ENCODE peak calls at places on chromosomes 1 and 21, in eight cellular contexts. B, G, R, N, X, S, F and V are unnamed samples.

GRCh38 chr1:78491311-78492071 is 717 bp downstream of the PTGFR start:
- DNase-seq in B (peak), G (no peak), R (no peak), N (peak), X (peak), S (no peak), F (no peak), V (peak)

GRCh38 chr1:210264521-210265380 is 32.2 kb downstream of the SERTAD4 start:
- DNase-seq in B (no peak), G (no peak), R (no peak), N (no peak), X (no peak), S (no peak), F (no peak), V (no peak)

GRCh38 chr1:206808615-206809014 is 36.3 kb upstream of the IL10 start:
- DNase-seq in B (no peak), G (no peak), R (peak), N (no peak), X (no peak), S (no peak), F (no peak), V (peak)

GRCh38 chr1:172180886-172181285 is 239.6 kb upstream of the C1orf105 start:
- DNase-seq in B (peak), G (peak), R (no peak), N (peak), X (peak), S (peak), F (no peak), V (no peak)

GRCh38 chr1:54811066-54811465 is 9.9 kb upstream of the TTC22 start:
- DNase-seq in B (no peak), G (no peak), R (no peak), N (no peak), X (no peak), S (peak), F (no peak), V (no peak)

GRCh38 chr1:43239484-43239883 is 30.3 kb upstream of the TMEM125 start:
- DNase-seq in B (no peak), G (no peak), R (no peak), N (no peak), X (no peak), S (no peak), F (no peak), V (no peak)

GRCh38 chr1:107648071-107648470 is 316.9 kb downstream of the VAV3 start:
- DNase-seq in B (no peak), G (no peak), R (no peak), N (no peak), X (no peak), S (no peak), F (no peak), V (no peak)

GRCh38 chr1:172905452-172905851 is 145.3 kb downstream of the TNFSF18 start:
- DNase-seq in B (no peak), G (no peak), R (no peak), N (no peak), X (no peak), S (no peak), F (no peak), V (no peak)

GRCh38 chr1:40313958-40314720 is 2.9 kb downstream of the COL9A2 start:
- DNase-seq in B (no peak), G (no peak), R (no peak), N (no peak), X (no peak), S (no peak), F (no peak), V (no peak)

GRCh38 chr1:52926864-52927218 is 235 bp upstream of the SCP2 start:
- DNase-seq in B (no peak), G (no peak), R (no peak), N (no peak), X (no peak), S (no peak), F (no peak), V (no peak)

GRCh38 chr1:13730751-13731482 is 30.9 kb downstream of the PRDM2 start:
- DNase-seq in B (no peak), G (peak), R (no peak), N (peak), X (no peak), S (peak), F (no peak), V (no peak)

GRCh38 chr1:91826248-91826647 is 59.7 kb downstream of the TGFBR3 start:
- DNase-seq in B (no peak), G (no peak), R (no peak), N (no peak), X (no peak), S (no peak), F (no peak), V (no peak)

GRCh38 chr1:2276803-2277580 is 48.9 kb downstream of the SKI start:
- DNase-seq in B (no peak), G (no peak), R (no peak), N (no peak), X (no peak), S (no peak), F (no peak), V (no peak)

GRCh38 chr1:113041569-113042335 is 31.2 kb upstream of the LRIG2 start:
- DNase-seq in B (no peak), G (no peak), R (no peak), N (no peak), X (no peak), S (no peak), F (no peak), V (no peak)

GRCh38 chr1:169894424-169895145 is 889 bp upstream of the SCYL3 start:
- DNase-seq in B (no peak), G (no peak), R (peak), N (no peak), X (no peak), S (no peak), F (no peak), V (no peak)

GRCh38 chr1:185495898-185496297 is 178.9 kb upstream of the IVNS1ABP start:
- DNase-seq in B (no peak), G (no peak), R (no peak), N (no peak), X (no peak), S (no peak), F (no peak), V (no peak)

GRCh38 chr1:200739499-200740290 is 1.0 kb downstream of the CAMSAP2 start:
- DNase-seq in B (no peak), G (peak), R (peak), N (peak), X (peak), S (peak), F (peak), V (peak)

GRCh38 chr1:197783510-197783948 is 8.2 kb upstream of the DENND1B start:
- DNase-seq in B (no peak), G (peak), R (no peak), N (peak), X (no peak), S (no peak), F (no peak), V (no peak)

GRCh38 chr1:165408518-165408917 is 36.4 kb downstream of the RXRG start:
- DNase-seq in B (no peak), G (no peak), R (peak), N (peak), X (no peak), S (peak), F (no peak), V (peak)

GRCh38 chr21:31656199-31657095 is 3.0 kb upstream of the SOD1 start:
- DNase-seq in B (no peak), G (no peak), R (no peak), N (no peak), X (no peak), S (no peak), F (no peak), V (no peak)

GRCh38 chr1:161033751-161034150 is 5.0 kb downstream of the TSTD1 start:
- DNase-seq in B (no peak), G (no peak), R (no peak), N (no peak), X (no peak), S (no peak), F (no peak), V (no peak)

GRCh38 chr1:161037661-161038522 is 872 bp downstream of the TSTD1 start:
- DNase-seq in B (peak), G (peak), R (no peak), N (no peak), X (no peak), S (no peak), F (peak), V (no peak)

GRCh38 chr1:161039546-161039945 is 782 bp upstream of the TSTD1 start:
- DNase-seq in B (no peak), G (no peak), R (no peak), N (no peak), X (no peak), S (no peak), F (no peak), V (no peak)

GRCh38 chr1:161039154-161039545 is 386 bp upstream of the TSTD1 start:
- DNase-seq in B (no peak), G (no peak), R (no peak), N (no peak), X (no peak), S (no peak), F (no peak), V (no peak)

GRCh38 chr1:161038523-161039153 is at the start of gene TSTD1:
- DNase-seq in B (peak), G (peak), R (no peak), N (no peak), X (peak), S (peak), F (peak), V (no peak)
- TF ChIP-seq POLR2A in B (no peak), G (peak), R (no peak), N (no peak), X (no peak), S (no peak), F (peak), V (no peak)

GRCh38 chr1:29181413-29182225 is at the start of gene SRSF4:
- DNase-seq in B (peak), G (peak), R (peak), N (peak), X (peak), S (peak), F (peak), V (peak)
- TF ChIP-seq POLR2A in B (peak), G (peak), R (peak), N (peak), X (peak), S (no peak), F (peak), V (peak)

GRCh38 chr1:24553931-24554330 is 2.0 kb upstream of the NCMAP start:
- DNase-seq in B (no peak), G (no peak), R (no peak), N (no peak), X (no peak), S (no peak), F (no peak), V (no peak)

GRCh38 chr1:24554714-24555113 is 1.2 kb upstream of the NCMAP start:
- DNase-seq in B (peak), G (no peak), R (no peak), N (no peak), X (no peak), S (no peak), F (no peak), V (no peak)

GRCh38 chr1:24556414-24556795 is 518 bp downstream of the NCMAP start:
- DNase-seq in B (no peak), G (no peak), R (no peak), N (no peak), X (no peak), S (no peak), F (peak), V (no peak)

GRCh38 chr1:24557220-24557619 is 1.3 kb downstream of the NCMAP start:
- DNase-seq in B (peak), G (no peak), R (no peak), N (no peak), X (no peak), S (no peak), F (no peak), V (no peak)

DNA sequence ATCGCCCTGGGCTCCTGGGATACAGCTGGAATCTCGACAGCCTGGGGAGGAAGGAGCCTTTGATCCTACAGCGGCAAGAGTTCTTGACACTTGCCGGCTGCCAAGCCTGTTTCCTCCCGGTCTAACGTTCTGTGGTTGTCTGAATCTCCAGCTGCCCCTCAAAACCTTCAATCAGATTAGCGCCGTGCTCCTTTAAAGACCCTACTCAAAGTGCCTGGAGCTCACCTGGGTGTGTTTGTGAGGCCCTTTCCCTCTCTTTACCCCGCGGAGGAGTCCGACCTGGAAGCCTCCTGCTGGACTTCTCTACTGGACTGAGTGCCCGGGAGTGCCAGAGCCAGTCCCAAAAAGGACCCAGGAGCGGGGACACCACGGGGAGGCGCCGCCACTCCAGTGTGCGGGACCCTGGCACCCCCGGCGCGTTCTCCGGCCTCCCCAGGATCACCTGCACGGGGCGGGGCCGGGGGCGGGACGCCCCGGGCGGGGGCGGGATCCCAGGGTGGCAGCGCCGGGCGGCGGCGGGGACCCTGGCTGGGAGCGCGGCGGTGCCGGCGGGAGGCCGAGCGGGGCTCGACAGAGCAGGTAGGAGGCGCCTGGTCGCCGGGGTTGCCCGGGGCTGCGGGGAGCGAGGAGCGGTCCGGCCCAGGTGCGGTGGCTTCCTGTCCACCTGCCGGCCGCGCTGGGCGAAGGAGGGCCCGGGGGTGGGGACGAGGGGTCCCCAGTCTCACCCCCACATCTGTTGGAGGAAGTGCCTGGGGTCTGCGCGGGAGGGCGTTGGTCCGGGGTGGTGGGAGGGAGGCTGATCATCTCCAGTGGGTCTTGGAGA is at the start of gene NCMAP:
- DNase-seq in B (peak), G (peak), R (peak), N (no peak), X (no peak), S (peak), F (no peak), V (no peak)
- TF ChIP-seq POLR2A in B (no peak), G (no peak), R (no peak), N (no peak), X (no peak), S (no peak), F (no peak), V (no peak)

GRCh38 chr1:214552174-214552608 is 789 bp upstream of the PTPN14 start:
- DNase-seq in B (peak), G (peak), R (no peak), N (peak), X (peak), S (peak), F (peak), V (peak)
- TF ChIP-seq POLR2A in B (no peak), G (no peak), R (no peak), N (peak), X (no peak), S (no peak), F (no peak), V (peak)

GRCh38 chr1:161159087-161159914 is at the start of gene USP21:
- DNase-seq in B (peak), G (peak), R (peak), N (peak), X (peak), S (peak), F (peak), V (peak)
- TF ChIP-seq POLR2A in B (peak), G (peak), R (peak), N (peak), X (no peak), S (no peak), F (peak), V (peak)

GRCh38 chr21:43921979-43922945 is 57.2 kb downstream of the AGPAT3 start:
- DNase-seq in B (no peak), G (no peak), R (peak), N (no peak), X (no peak), S (no peak), F (no peak), V (no peak)
- TF ChIP-seq POLR2A in B (no peak), G (no peak), R (peak), N (no peak), X (no peak), S (no peak), F (no peak), V (no peak)

DNA sequence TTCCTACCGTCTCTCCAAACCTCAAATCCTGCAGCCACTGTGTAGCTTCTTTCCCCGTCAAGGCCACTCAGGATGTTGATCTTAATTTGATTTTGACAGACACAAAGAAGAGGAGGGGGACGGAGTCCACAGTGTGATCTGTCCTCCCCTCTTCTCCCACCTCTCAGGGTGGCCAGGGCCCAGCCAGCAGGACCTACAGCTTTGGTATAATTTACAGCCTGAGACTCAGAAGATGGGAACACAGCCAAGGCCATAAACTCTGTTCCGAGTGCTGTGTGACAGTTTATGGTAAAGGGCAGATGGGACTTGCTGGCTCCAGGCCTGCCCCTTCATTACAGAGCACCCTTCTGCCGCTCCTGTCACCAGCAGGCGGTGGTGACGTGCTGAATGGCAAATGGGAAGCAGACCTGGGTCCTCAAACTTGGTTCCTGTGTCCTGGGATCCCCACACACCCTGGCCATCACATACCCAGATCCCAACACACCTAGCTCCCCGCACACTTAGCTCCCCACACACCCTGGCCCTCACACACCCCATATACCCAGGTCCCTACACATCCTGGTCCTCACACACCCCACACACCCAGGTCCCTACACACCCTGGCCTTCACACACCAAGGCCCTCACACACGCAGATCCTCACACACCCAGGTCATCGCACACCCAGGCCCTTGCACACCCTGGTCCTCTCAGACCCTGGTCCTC is 71.7 kb downstream of the CD2 start:
- DNase-seq in B (no peak), G (peak), R (peak), N (no peak), X (no peak), S (no peak), F (no peak), V (no peak)
- TF ChIP-seq POLR2A in B (no peak), G (no peak), R (peak), N (no peak), X (no peak), S (no peak), F (no peak), V (no peak)

GRCh38 chr1:229342902-229343587 is at the start of gene CCSAP:
- DNase-seq in B (peak), G (peak), R (peak), N (peak), X (no peak), S (peak), F (no peak), V (peak)
- TF ChIP-seq POLR2A in B (no peak), G (no peak), R (no peak), N (no peak), X (no peak), S (no peak), F (no peak), V (peak)